ENCODE peak calls at places on chromosomes 1 and 21, in ten cellular contexts. S is transverse colon, O is stomach, E is GM23338, Q is HCT116, Y is esophagus muscularis mucosa, F is K562, W is prostate gland, I is SK-N-SH, J is endothelial cell of umbilical vein. N is an unnamed sample. For H3K4me1, the result is how much of the 10 kb centered on the place peaks cover.

GRCh38 chr1:87336623-87337067 is 8.0 kb downstream of the LMO4 start:
- DNase-seq in S (no peak), O (no peak), E (no peak), Q (no peak), Y (no peak), F (no peak), W (no peak), I (no peak), J (no peak), N (no peak)

GRCh38 chr1:221109930-221110329 is 230.7 kb downstream of the HLX start:
- DNase-seq in S (no peak), O (no peak), E (no peak), Q (no peak), Y (no peak), F (no peak), W (no peak), I (no peak), J (no peak), N (no peak)

GRCh38 chr21:17451364-17451869 is 61.4 kb upstream of the CXADR start:
- DNase-seq in S (no peak), O (no peak), E (no peak), Q (no peak), Y (no peak), F (no peak), W (no peak), I (no peak), J (peak), N (no peak)

GRCh38 chr21:17738171-17738953 is 80.8 kb downstream of the C21orf91 start:
- DNase-seq in S (peak), O (peak), E (peak), Q (no peak), Y (no peak), F (no peak), W (peak), I (no peak), J (peak), N (peak)

GRCh38 chr1:185917646-185918045 is 183.5 kb downstream of the HMCN1 start:
- DNase-seq in S (no peak), O (no peak), E (peak), Q (no peak), Y (no peak), F (no peak), W (no peak), I (no peak), J (peak), N (no peak)

GRCh38 chr1:203124546-203125317 is 2.8 kb upstream of the ADORA1 start:
- DNase-seq in S (no peak), O (no peak), E (no peak), Q (no peak), Y (no peak), F (no peak), W (no peak), I (no peak), J (no peak), N (no peak)

GRCh38 chr1:85571830-85572229 is 8.7 kb upstream of the CCN1 start:
- DNase-seq in S (no peak), O (no peak), E (no peak), Q (no peak), Y (no peak), F (no peak), W (no peak), I (no peak), J (no peak), N (no peak)

GRCh38 chr1:186848509-186849130 is 19.9 kb downstream of the PLA2G4A start:
- DNase-seq in S (no peak), O (no peak), E (no peak), Q (no peak), Y (no peak), F (no peak), W (no peak), I (no peak), J (no peak), N (no peak)

GRCh38 chr1:211574705-211575104 is 4.3 kb downstream of the SLC30A1 start:
- DNase-seq in S (no peak), O (no peak), E (no peak), Q (no peak), Y (no peak), F (no peak), W (no peak), I (no peak), J (peak), N (no peak)

GRCh38 chr1:16245476-16246196 is 8.7 kb upstream of the CPLANE2 start:
- DNase-seq in S (no peak), O (no peak), E (no peak), Q (no peak), Y (no peak), F (no peak), W (no peak), I (no peak), J (no peak), N (no peak)

GRCh38 chr1:166378805-166379204 is 212.0 kb upstream of the FAM78B start:
- DNase-seq in S (no peak), O (no peak), E (no peak), Q (no peak), Y (no peak), F (no peak), W (no peak), I (no peak), J (no peak), N (no peak)

GRCh38 chr1:202112864-202113689 is 9.6 kb upstream of the GPR37L1 start:
- DNase-seq in S (peak), O (peak), E (no peak), Q (no peak), Y (no peak), F (no peak), W (no peak), I (no peak), J (no peak), N (peak)

GRCh38 chr1:19646366-19646765 is 2.3 kb downstream of the NBL1 start:
- DNase-seq in S (peak), O (peak), E (no peak), Q (no peak), Y (no peak), F (no peak), W (peak), I (no peak), J (no peak), N (no peak)

GRCh38 chr1:241779897-241780296 is 68.1 kb upstream of the EXO1 start:
- DNase-seq in S (no peak), O (no peak), E (no peak), Q (no peak), Y (no peak), F (no peak), W (no peak), I (no peak), J (no peak), N (no peak)

GRCh38 chr1:81004011-81004410 is 796.7 kb upstream of the ADGRL2 start:
- DNase-seq in S (no peak), O (no peak), E (no peak), Q (no peak), Y (no peak), F (no peak), W (no peak), I (no peak), J (no peak), N (no peak)

GRCh38 chr1:81010156-81010555 is 790.6 kb upstream of the ADGRL2 start:
- DNase-seq in S (no peak), O (no peak), E (no peak), Q (no peak), Y (no peak), F (no peak), W (no peak), I (no peak), J (no peak), N (no peak)

GRCh38 chr1:81008298-81008697 is 792.4 kb upstream of the ADGRL2 start:
- DNase-seq in S (no peak), O (no peak), E (no peak), Q (no peak), Y (no peak), F (no peak), W (no peak), I (no peak), J (no peak), N (no peak)

GRCh38 chr1:81007024-81007423 is 793.7 kb upstream of the ADGRL2 start:
- DNase-seq in S (no peak), O (no peak), E (no peak), Q (no peak), Y (no peak), F (no peak), W (no peak), I (no peak), J (no peak), N (no peak)
- H3K4me1 ChIP-seq in S (under half), O (under half), E (under half), Q (under half), Y (under half), F (under half), W (under half), I (under half), J (under half), N (under half)

GRCh38 chr1:43935711-43936427 is 2.3 kb downstream of the ARTN start:
- DNase-seq in S (peak), O (peak), E (peak), Q (no peak), Y (no peak), F (no peak), W (peak), I (no peak), J (no peak), N (peak)

GRCh38 chr1:43937179-43937865 is 3.7 kb downstream of the ARTN start:
- DNase-seq in S (no peak), O (no peak), E (no peak), Q (no peak), Y (no peak), F (no peak), W (no peak), I (no peak), J (no peak), N (no peak)

GRCh38 chr1:43938383-43938782 is 4.8 kb downstream of the ARTN start:
- DNase-seq in S (no peak), O (no peak), E (no peak), Q (no peak), Y (no peak), F (no peak), W (no peak), I (no peak), J (no peak), N (no peak)

GRCh38 chr1:43934986-43935324 is 1.4 kb downstream of the ARTN start:
- DNase-seq in S (no peak), O (no peak), E (no peak), Q (no peak), Y (no peak), F (no peak), W (no peak), I (no peak), J (no peak), N (no peak)

DNA sequence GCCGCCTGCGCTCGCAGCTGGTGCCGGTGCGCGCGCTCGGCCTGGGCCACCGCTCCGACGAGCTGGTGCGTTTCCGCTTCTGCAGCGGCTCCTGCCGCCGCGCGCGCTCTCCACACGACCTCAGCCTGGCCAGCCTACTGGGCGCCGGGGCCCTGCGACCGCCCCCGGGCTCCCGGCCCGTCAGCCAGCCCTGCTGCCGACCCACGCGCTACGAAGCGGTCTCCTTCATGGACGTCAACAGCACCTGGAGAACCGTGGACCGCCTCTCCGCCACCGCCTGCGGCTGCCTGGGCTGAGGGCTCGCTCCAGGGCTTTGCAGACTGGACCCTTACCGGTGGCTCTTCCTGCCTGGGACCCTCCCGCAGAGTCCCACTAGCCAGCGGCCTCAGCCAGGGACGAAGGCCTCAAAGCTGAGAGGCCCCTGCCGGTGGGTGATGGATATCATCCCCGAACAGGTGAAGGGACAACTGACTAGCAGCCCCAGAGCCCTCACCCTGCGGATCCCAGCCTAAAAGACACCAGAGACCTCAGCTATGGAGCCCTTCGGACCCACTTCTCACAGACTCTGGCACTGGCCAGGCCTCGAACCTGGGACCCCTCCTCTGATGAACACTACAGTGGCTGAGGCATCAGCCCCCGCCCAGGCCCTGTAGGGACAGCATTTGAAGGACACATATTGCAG is 3.0 kb downstream of the ARTN start:
- DNase-seq in S (peak), O (peak), E (peak), Q (no peak), Y (no peak), F (no peak), W (no peak), I (peak), J (peak), N (no peak)
- TF ChIP-seq POLR2AphosphoS5 in S (no peak), O (no peak), E (no peak), Q (no peak), Y (no peak), F (no peak), W (no peak), I (no peak), J (no peak), N (no peak)

GRCh38 chr1:205629751-205630150 is 2.1 kb downstream of the ELK4 start:
- DNase-seq in S (no peak), O (no peak), E (no peak), Q (no peak), Y (peak), F (no peak), W (no peak), I (no peak), J (no peak), N (no peak)
- H3K4me1 ChIP-seq in S (under half), O (half or more), E (under half), Q (under half), Y (under half), F (under half), W (under half), I (under half), J (under half), N (under half)

GRCh38 chr1:236207569-236207968 is 65.2 kb downstream of the GPR137B start:
- DNase-seq in S (no peak), O (no peak), E (no peak), Q (no peak), Y (no peak), F (no peak), W (no peak), I (no peak), J (no peak), N (no peak)
- TF ChIP-seq POLR2AphosphoS5 in S (no peak), O (no peak), E (no peak), Q (no peak), Y (no peak), F (no peak), W (no peak), I (no peak), J (no peak), N (no peak)

GRCh38 chr1:65422241-65423203 is 2.1 kb downstream of the LEPR start:
- DNase-seq in S (no peak), O (no peak), E (no peak), Q (no peak), Y (no peak), F (no peak), W (no peak), I (no peak), J (peak), N (no peak)

GRCh38 chr1:65421341-65422174 is 1.1 kb downstream of the LEPR start:
- DNase-seq in S (no peak), O (no peak), E (no peak), Q (no peak), Y (no peak), F (no peak), W (no peak), I (no peak), J (peak), N (no peak)

GRCh38 chr1:65419681-65420589 is 533 bp upstream of the LEPR start:
- DNase-seq in S (peak), O (peak), E (peak), Q (peak), Y (peak), F (peak), W (peak), I (peak), J (peak), N (peak)

GRCh38 chr1:65418522-65419185 is 1.8 kb upstream of the LEPR start:
- DNase-seq in S (no peak), O (no peak), E (no peak), Q (no peak), Y (no peak), F (no peak), W (no peak), I (no peak), J (no peak), N (no peak)

DNA sequence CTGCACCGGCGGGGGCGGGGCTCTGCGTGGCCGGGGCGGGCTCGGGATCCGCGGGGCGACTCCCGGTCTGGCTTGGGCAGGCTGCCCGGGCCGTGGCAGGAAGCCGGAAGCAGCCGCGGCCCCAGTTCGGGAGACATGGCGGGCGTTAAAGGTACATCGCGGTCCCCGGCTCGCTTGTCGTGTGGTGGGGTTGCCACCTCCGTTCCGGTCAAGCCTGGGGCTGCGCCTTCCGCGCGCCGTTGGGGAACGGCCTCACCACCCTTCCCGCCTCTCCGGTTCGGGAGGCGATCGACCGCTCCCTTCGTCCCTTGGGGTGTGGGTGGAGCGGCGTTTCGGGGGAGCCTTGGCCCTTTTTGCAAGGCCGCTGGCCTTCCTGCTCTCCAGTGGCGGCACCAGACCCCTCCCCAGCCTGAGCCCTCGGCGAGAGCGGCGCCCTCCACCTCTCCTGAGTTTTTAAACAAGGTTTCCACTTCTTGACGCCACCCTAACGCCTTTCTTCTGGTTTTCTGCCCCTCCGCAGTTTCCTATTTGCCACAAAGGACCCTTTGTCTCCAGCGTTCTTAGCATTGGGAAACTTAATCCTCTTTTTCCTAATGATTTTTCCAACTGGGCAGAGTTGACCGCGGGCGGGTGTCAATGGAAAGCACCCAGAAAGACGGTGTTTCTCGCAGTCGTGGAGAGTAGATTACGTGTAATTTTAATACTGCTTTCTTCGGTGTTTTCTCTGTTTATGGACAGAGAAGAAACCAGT is at the start of the genes LEPR and LEPROT:
- DNase-seq in S (no peak), O (no peak), E (peak), Q (no peak), Y (no peak), F (no peak), W (no peak), I (no peak), J (no peak), N (peak)
- H3K4me1 ChIP-seq in S (under half), O (under half), E (under half), Q (half or more), Y (under half), F (under half), W (under half), I (under half), J (under half), N (under half)

GRCh38 chr1:227934476-227935313 is 13.0 kb downstream of the WNT9A start:
- DNase-seq in S (no peak), O (no peak), E (no peak), Q (peak), Y (no peak), F (peak), W (no peak), I (no peak), J (peak), N (no peak)
- TF ChIP-seq POLR2AphosphoS5 in S (peak), O (no peak), E (no peak), Q (peak), Y (peak), F (no peak), W (no peak), I (no peak), J (no peak), N (no peak)

DNA sequence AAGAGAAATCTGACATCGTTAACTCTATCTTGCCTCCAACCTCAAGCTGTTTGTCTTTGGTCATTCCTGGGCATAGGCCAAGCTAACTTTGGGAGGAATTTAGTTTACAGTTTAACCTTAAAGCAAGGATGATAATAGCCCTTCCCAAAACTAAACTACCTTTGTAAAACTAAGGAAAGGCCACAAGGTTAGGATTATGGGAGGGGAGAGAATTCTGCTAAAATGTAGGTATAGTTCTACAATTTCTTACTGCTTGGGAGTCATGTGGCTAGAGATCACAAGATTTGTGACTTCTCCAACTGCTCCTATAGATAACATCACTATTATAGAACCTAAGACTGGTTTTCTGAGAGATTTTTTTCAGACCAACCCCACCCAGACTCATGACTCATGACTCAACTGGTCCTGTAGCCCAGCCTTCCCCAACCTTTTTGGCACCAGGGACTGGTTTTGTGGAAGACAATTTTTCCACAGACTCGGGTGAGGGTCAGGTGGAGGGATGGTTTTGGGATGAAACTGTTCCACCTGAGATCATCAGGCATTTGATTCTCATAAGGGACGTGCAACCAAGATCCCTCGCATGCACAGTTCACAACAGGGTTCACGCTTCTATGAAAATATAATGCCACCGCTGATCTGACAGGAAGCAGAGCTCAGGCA is 70.7 kb upstream of the MUTYH start:
- DNase-seq in S (no peak), O (no peak), E (no peak), Q (no peak), Y (no peak), F (no peak), W (no peak), I (no peak), J (no peak), N (no peak)
- H3K4me1 ChIP-seq in S (under half), O (under half), E (under half), Q (under half), Y (under half), F (under half), W (under half), I (under half), J (under half), N (under half)

GRCh38 chr1:234713859-234714258 is 103.9 kb upstream of the IRF2BP2 start:
- DNase-seq in S (no peak), O (no peak), E (no peak), Q (no peak), Y (no peak), F (no peak), W (no peak), I (no peak), J (no peak), N (no peak)
- TF ChIP-seq POLR2AphosphoS5 in S (no peak), O (no peak), E (no peak), Q (no peak), Y (no peak), F (no peak), W (no peak), I (no peak), J (no peak), N (no peak)

N was measured in breast epithelium.